ENCODE peak calls at places on chromosomes 4 and X, in eight cellular contexts. One of them, this sample, is unnamed.

GRCh38 chr4:185504098-185505047 is 30.9 kb downstream of the PDLIM3 start:
- DNase-seq in cardiac muscle cell: peak; percentile 77
- DNase-seq in kidney: peak; percentile 95
- DNase-seq in pancreas: no peak
- DNase-seq in tibial artery: peak; percentile 95
- DNase-seq in K562: peak; percentile 35
- DNase-seq in thyroid gland: peak; percentile 88
- DNase-seq in HCT116: peak; percentile 74
- DNase-seq in this sample: peak; percentile 73

GRCh38 chr4:113733685-113734084 is 27.9 kb downstream of the CAMK2D start:
- DNase-seq in cardiac muscle cell: no peak
- DNase-seq in kidney: no peak
- DNase-seq in pancreas: no peak
- DNase-seq in tibial artery: no peak
- DNase-seq in K562: no peak
- DNase-seq in thyroid gland: no peak
- DNase-seq in HCT116: no peak
- DNase-seq in this sample: no peak

GRCh38 chr4:141713771-141714445 is 77.5 kb downstream of the IL15 start:
- DNase-seq in cardiac muscle cell: peak; percentile 35
- DNase-seq in kidney: no peak
- DNase-seq in pancreas: no peak
- DNase-seq in tibial artery: no peak
- DNase-seq in K562: no peak
- DNase-seq in thyroid gland: no peak
- DNase-seq in HCT116: peak; percentile 55
- DNase-seq in this sample: no peak

GRCh38 chr4:8419222-8420041 is 21.1 kb downstream of the ACOX3 start:
- DNase-seq in cardiac muscle cell: peak; percentile 63
- DNase-seq in kidney: no peak
- DNase-seq in pancreas: no peak
- DNase-seq in tibial artery: no peak
- DNase-seq in K562: no peak
- DNase-seq in thyroid gland: peak; percentile 40
- DNase-seq in HCT116: no peak
- DNase-seq in this sample: no peak

GRCh38 chrX:135484636-135485289 is 35.7 kb upstream of the INTS6L start:
- DNase-seq in cardiac muscle cell: peak; percentile 79
- DNase-seq in kidney: no peak
- DNase-seq in pancreas: no peak
- DNase-seq in tibial artery: no peak
- DNase-seq in K562: peak; percentile 13
- DNase-seq in thyroid gland: peak; percentile 3
- DNase-seq in HCT116: peak; percentile 21
- DNase-seq in this sample: peak; percentile 16

GRCh38 chr4:183355405-183355804 is 33.2 kb upstream of the CLDN24 start:
- DNase-seq in cardiac muscle cell: peak; percentile 77
- DNase-seq in kidney: no peak
- DNase-seq in pancreas: no peak
- DNase-seq in tibial artery: no peak
- DNase-seq in K562: no peak
- DNase-seq in thyroid gland: no peak
- DNase-seq in HCT116: no peak
- DNase-seq in this sample: no peak

GRCh38 chr4:83234902-83235644 is 49.5 kb downstream of the COQ2 start:
- DNase-seq in cardiac muscle cell: no peak
- DNase-seq in kidney: no peak
- DNase-seq in pancreas: no peak
- DNase-seq in tibial artery: no peak
- DNase-seq in K562: no peak
- DNase-seq in thyroid gland: no peak
- DNase-seq in HCT116: no peak
- DNase-seq in this sample: no peak

GRCh38 chr4:152640058-152640921 is 39.5 kb downstream of the TMEM154 start:
- DNase-seq in cardiac muscle cell: peak; percentile 41
- DNase-seq in kidney: no peak
- DNase-seq in pancreas: peak; percentile 19
- DNase-seq in tibial artery: no peak
- DNase-seq in K562: peak; percentile 48
- DNase-seq in thyroid gland: no peak
- DNase-seq in HCT116: no peak
- DNase-seq in this sample: peak; percentile 30

GRCh38 chrX:54248309-54248708 is 65.3 kb upstream of the FAM120C start:
- DNase-seq in cardiac muscle cell: peak; percentile 38
- DNase-seq in kidney: no peak
- DNase-seq in pancreas: no peak
- DNase-seq in tibial artery: no peak
- DNase-seq in K562: no peak
- DNase-seq in thyroid gland: no peak
- DNase-seq in HCT116: peak; percentile 6
- DNase-seq in this sample: no peak

GRCh38 chr4:144575181-144575580 is 70.8 kb upstream of the HHIP start:
- DNase-seq in cardiac muscle cell: peak; percentile 36
- DNase-seq in kidney: no peak
- DNase-seq in pancreas: no peak
- DNase-seq in tibial artery: no peak
- DNase-seq in K562: no peak
- DNase-seq in thyroid gland: no peak
- DNase-seq in HCT116: no peak
- DNase-seq in this sample: peak; percentile 48

GRCh38 chrX:9464435-9465371 is at the start of gene TBL1X:
- DNase-seq in cardiac muscle cell: peak; percentile 58
- DNase-seq in kidney: peak; percentile 87
- DNase-seq in pancreas: peak; percentile 44
- DNase-seq in tibial artery: peak; percentile 71
- DNase-seq in K562: peak; percentile 92
- DNase-seq in thyroid gland: peak; percentile 52
- DNase-seq in HCT116: no peak
- DNase-seq in this sample: peak; percentile 67
- TF ChIP-seq CTCF in cardiac muscle cell: no peak
- TF ChIP-seq CTCF in kidney: no peak
- TF ChIP-seq CTCF in pancreas: no peak
- TF ChIP-seq CTCF in tibial artery: no peak
- TF ChIP-seq CTCF in K562: no peak
- TF ChIP-seq CTCF in thyroid gland: no peak
- TF ChIP-seq CTCF in HCT116: no peak
- TF ChIP-seq CTCF in this sample: no peak

GRCh38 chrX:2504706-2505332 is 4.0 kb upstream of the DHRSX start:
- DNase-seq in cardiac muscle cell: no peak
- DNase-seq in kidney: no peak
- DNase-seq in pancreas: no peak
- DNase-seq in tibial artery: no peak
- DNase-seq in K562: no peak
- DNase-seq in thyroid gland: no peak
- DNase-seq in HCT116: no peak
- DNase-seq in this sample: no peak
- H3K9me3 ChIP-seq in cardiac muscle cell: no peaks in the 10 kb centered on the region
- H3K9me3 ChIP-seq in kidney: no peaks in the 10 kb centered on the region
- H3K9me3 ChIP-seq in pancreas: no peaks in the 10 kb centered on the region
- H3K9me3 ChIP-seq in tibial artery: no peaks in the 10 kb centered on the region
- H3K9me3 ChIP-seq in K562: no peaks in the 10 kb centered on the region
- H3K9me3 ChIP-seq in thyroid gland: no peaks in the 10 kb centered on the region
- H3K9me3 ChIP-seq in HCT116: no peaks in the 10 kb centered on the region
- H3K9me3 ChIP-seq in this sample: no peaks in the 10 kb centered on the region

DNA sequence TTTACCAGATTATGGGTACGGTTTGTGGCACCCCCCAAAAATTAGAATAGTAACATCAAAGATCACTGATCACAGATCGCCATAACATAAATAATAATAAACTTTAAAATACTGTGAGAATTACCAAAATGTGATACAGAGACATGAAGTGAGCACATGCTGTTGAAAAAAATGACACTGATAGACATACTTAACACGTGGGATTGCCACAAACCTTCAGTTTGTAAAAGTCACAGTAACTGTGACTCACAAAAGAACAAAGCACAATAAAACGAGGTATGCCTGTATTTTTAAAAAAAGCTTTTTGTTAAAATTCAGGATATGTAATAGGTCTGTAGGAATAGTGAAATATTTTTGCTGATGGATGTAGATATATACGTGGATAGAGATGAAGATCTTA is 93.4 kb downstream of the TET2 start:
- DNase-seq in cardiac muscle cell: no peak
- DNase-seq in kidney: no peak
- DNase-seq in pancreas: no peak
- DNase-seq in tibial artery: no peak
- DNase-seq in K562: no peak
- DNase-seq in thyroid gland: no peak
- DNase-seq in HCT116: no peak
- DNase-seq in this sample: no peak
- H3K36me3 ChIP-seq in cardiac muscle cell: peaks cover 10% of the 10 kb centered on the region
- H3K36me3 ChIP-seq in kidney: peaks cover 8% of the 10 kb centered on the region
- H3K36me3 ChIP-seq in pancreas: no peaks in the 10 kb centered on the region
- H3K36me3 ChIP-seq in tibial artery: no peaks in the 10 kb centered on the region
- H3K36me3 ChIP-seq in K562: no peaks in the 10 kb centered on the region
- H3K36me3 ChIP-seq in thyroid gland: no peaks in the 10 kb centered on the region
- H3K36me3 ChIP-seq in HCT116: no peaks in the 10 kb centered on the region
- H3K36me3 ChIP-seq in this sample: no peaks in the 10 kb centered on the region

DNA sequence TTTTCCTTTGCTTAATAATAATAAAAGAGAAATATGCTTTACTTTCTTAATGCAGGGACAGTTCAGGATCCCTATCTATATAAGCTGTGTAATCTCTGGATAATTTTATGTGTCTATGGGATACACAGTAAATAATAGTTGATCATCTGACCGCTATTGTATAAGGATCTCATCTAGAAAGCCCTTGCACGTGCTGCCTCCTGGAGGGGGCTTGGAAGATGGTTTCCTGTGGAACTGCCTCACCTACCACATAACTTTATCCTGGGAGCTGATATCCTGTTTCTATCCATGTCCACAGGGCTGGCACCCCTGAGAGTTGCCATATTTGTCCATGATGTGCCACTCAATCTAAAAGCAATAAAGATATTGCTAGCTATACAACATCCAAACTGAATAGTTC is 139.3 kb upstream of the FRMPD4 start:
- DNase-seq in cardiac muscle cell: peak; percentile 11
- DNase-seq in kidney: no peak
- DNase-seq in pancreas: no peak
- DNase-seq in tibial artery: no peak
- DNase-seq in K562: no peak
- DNase-seq in thyroid gland: no peak
- DNase-seq in HCT116: no peak
- DNase-seq in this sample: no peak
- TF ChIP-seq CTCF in cardiac muscle cell: no peak
- TF ChIP-seq CTCF in kidney: no peak
- TF ChIP-seq CTCF in pancreas: no peak
- TF ChIP-seq CTCF in tibial artery: no peak
- TF ChIP-seq CTCF in K562: no peak
- TF ChIP-seq CTCF in thyroid gland: no peak
- TF ChIP-seq CTCF in HCT116: no peak
- TF ChIP-seq CTCF in this sample: no peak